ENCODE peak calls at places on chromosome 11, in four cellular contexts. S, H, C and P are unnamed samples.

GRCh38 chr11:125376117-125376516 is 119.9 kb downstream of the FEZ1 start:
- DNase-seq in H (peak), S (no peak), C (peak), P (no peak)

GRCh38 chr11:46537121-46537520 is 56.7 kb downstream of the AMBRA1 start:
- DNase-seq in S (no peak), C (no peak), H (peak), P (no peak)

GRCh38 chr11:122697636-122698167 is 42.2 kb downstream of the UBASH3B start:
- DNase-seq in H (peak), C (peak), S (peak), P (peak)

GRCh38 chr11:44948155-44948554 is 2.5 kb downstream of the TP53I11 start:
- DNase-seq in H (no peak), S (no peak), C (no peak), P (no peak)

GRCh38 chr11:17898782-17899181 is 114.1 kb downstream of the SERGEF start:
- DNase-seq in S (no peak), H (no peak), C (no peak), P (no peak)

GRCh38 chr11:102345923-102346322 is 1.1 kb upstream of the BIRC2 start:
- DNase-seq in H (peak), C (peak), S (no peak), P (no peak)

GRCh38 chr11:120068114-120068573 is 69.8 kb downstream of the TRIM29 start:
- DNase-seq in S (no peak), H (peak), C (no peak), P (peak)

GRCh38 chr11:61338783-61339489 is 5.9 kb downstream of the TKFC start:
- DNase-seq in H (no peak), S (no peak), C (no peak), P (no peak)

GRCh38 chr11:117186431-117186761 is 7.9 kb downstream of the SIDT2 start:
- DNase-seq in C (no peak), S (no peak), H (no peak), P (no peak)

GRCh38 chr11:119880873-119881272 is 151.9 kb upstream of the NECTIN1 start:
- DNase-seq in S (no peak), H (no peak), C (no peak), P (no peak)

GRCh38 chr11:59614277-59615131 is 1.1 kb downstream of the OSBP start:
- DNase-seq in C (peak), H (peak), S (no peak), P (no peak)

GRCh38 chr11:75406338-75406777 is 7.0 kb downstream of the RPS3 start:
- DNase-seq in C (no peak), H (no peak), S (no peak), P (no peak)

GRCh38 chr11:93521086-93521485 is 22.1 kb downstream of the SMCO4 start:
- DNase-seq in H (no peak), S (no peak), C (no peak), P (no peak)

GRCh38 chr11:128653828-128654231 is 40.0 kb upstream of the FLI1 start:
- DNase-seq in C (no peak), H (peak), S (no peak), P (no peak)

GRCh38 chr11:35065566-35065965 is 73.4 kb upstream of the CD44 start:
- DNase-seq in C (no peak), H (no peak), S (no peak), P (no peak)

GRCh38 chr11:36738292-36738861 is 140.3 kb upstream of the RAG2 start:
- DNase-seq in S (no peak), C (no peak), H (no peak), P (no peak)

GRCh38 chr11:6799402-6799801 is at the start of gene OR6A2:
- DNase-seq in S (no peak), H (peak), C (no peak), P (no peak)

GRCh38 chr11:111776398-111777093 is 10.4 kb upstream of the PPP2R1B start:
- DNase-seq in C (no peak), S (peak), H (no peak), P (peak)

GRCh38 chr11:13098890-13099289 is 89.8 kb downstream of the RASSF10 start:
- DNase-seq in C (no peak), H (no peak), S (no peak), P (no peak)

GRCh38 chr11:72799441-72799840 is 5.6 kb upstream of the STARD10 start:
- DNase-seq in C (no peak), S (no peak), H (peak), P (no peak)

GRCh38 chr11:88482871-88483301 is 145.3 kb upstream of the CTSC start:
- DNase-seq in S (no peak), H (no peak), C (peak), P (no peak)

GRCh38 chr11:76830639-76831312 is 29.9 kb upstream of the ACER3 start:
- DNase-seq in S (no peak), H (peak), C (peak), P (no peak)

GRCh38 chr11:44997566-44997965 is 46.9 kb upstream of the TP53I11 start:
- DNase-seq in H (no peak), C (no peak), S (no peak), P (no peak)

GRCh38 chr11:102583437-102583836 is 41.7 kb downstream of the MMP20 start:
- DNase-seq in C (no peak), H (no peak), S (no peak), P (no peak)

GRCh38 chr11:120834686-120835225 is 189.1 kb upstream of the TBCEL start:
- DNase-seq in S (no peak), C (no peak), H (no peak), P (no peak)